ENCODE peak calls at places on chromosomes 7 and 10, in nine cellular contexts. V, K, H, B, M, N, W, I and Y are unnamed samples.

GRCh38 chr7:103003004-103003403 is 71.6 kb downstream of the FBXL13 start:
- DNase-seq in V (no peak), K (no peak), H (no peak), B (no peak), M (no peak), N (no peak), W (no peak), I (no peak), Y (no peak)

GRCh38 chr7:34846976-34847375 is 189.0 kb downstream of the NPSR1 start:
- DNase-seq in V (no peak), K (no peak), H (no peak), B (no peak), M (no peak), N (no peak), W (no peak), I (no peak), Y (no peak)

GRCh38 chr10:103276941-103277712 is at the start of gene INA:
- DNase-seq in V (peak), K (peak), H (peak), B (no peak), M (no peak), N (no peak), W (no peak), I (no peak), Y (peak)

GRCh38 chr7:91082854-91083495 is 181.3 kb upstream of the FZD1 start:
- DNase-seq in V (peak), K (no peak), H (peak), B (no peak), M (peak), N (no peak), W (no peak), I (no peak), Y (peak)

GRCh38 chr7:28349637-28350036 is 62.7 kb upstream of the CREB5 start:
- DNase-seq in V (no peak), K (no peak), H (no peak), B (no peak), M (no peak), N (no peak), W (no peak), I (no peak), Y (no peak)

GRCh38 chr10:120970595-120971529 is 119.7 kb downstream of the WDR11 start:
- DNase-seq in V (no peak), K (no peak), H (no peak), B (no peak), M (no peak), N (no peak), W (no peak), I (no peak), Y (no peak)

GRCh38 chr10:52740913-52741675 is 31.5 kb downstream of the MBL2 start:
- DNase-seq in V (peak), K (no peak), H (peak), B (peak), M (peak), N (no peak), W (no peak), I (no peak), Y (peak)

GRCh38 chr10:115001506-115002381 is 63.7 kb downstream of the TRUB1 start:
- DNase-seq in V (peak), K (no peak), H (peak), B (no peak), M (no peak), N (no peak), W (no peak), I (no peak), Y (no peak)

GRCh38 chr7:41881313-41882130 is 178.6 kb upstream of the INHBA start:
- DNase-seq in V (peak), K (no peak), H (peak), B (no peak), M (no peak), N (peak), W (no peak), I (no peak), Y (peak)

GRCh38 chr7:6166443-6166871 is 106.0 kb downstream of the CYTH3 start:
- DNase-seq in V (no peak), K (no peak), H (no peak), B (no peak), M (no peak), N (no peak), W (no peak), I (no peak), Y (no peak)

GRCh38 chr10:35563266-35563891 is 41.8 kb upstream of the GJD4 start:
- DNase-seq in V (peak), K (no peak), H (peak), B (peak), M (peak), N (no peak), W (no peak), I (no peak), Y (peak)

GRCh38 chr10:44330431-44330830 is 54.5 kb downstream of the CXCL12 start:
- DNase-seq in V (no peak), K (no peak), H (no peak), B (no peak), M (no peak), N (no peak), W (no peak), I (no peak), Y (no peak)

GRCh38 chr7:116258734-116259133 is 48.4 kb downstream of the TES start:
- DNase-seq in V (peak), K (no peak), H (peak), B (no peak), M (peak), N (no peak), W (no peak), I (no peak), Y (peak)

GRCh38 chr10:125159932-125160855 is at the start of gene CTBP2:
- DNase-seq in V (no peak), K (peak), H (no peak), B (no peak), M (peak), N (no peak), W (no peak), I (no peak), Y (peak)

GRCh38 chr7:115352375-115352774 is 430.5 kb downstream of the MDFIC start:
- DNase-seq in V (no peak), K (no peak), H (no peak), B (no peak), M (no peak), N (no peak), W (peak), I (no peak), Y (no peak)

GRCh38 chr7:37714606-37715005 is 31.0 kb downstream of the GPR141 start:
- DNase-seq in V (no peak), K (no peak), H (no peak), B (no peak), M (no peak), N (no peak), W (no peak), I (no peak), Y (peak)

GRCh38 chr10:110321869-110322620 is 17.3 kb upstream of the SMNDC1 start:
- DNase-seq in V (no peak), K (no peak), H (no peak), B (no peak), M (no peak), N (no peak), W (no peak), I (no peak), Y (no peak)

GRCh38 chr10:98916751-98917150 is 318.9 kb downstream of the HPSE2 start:
- DNase-seq in V (no peak), K (no peak), H (no peak), B (no peak), M (no peak), N (no peak), W (no peak), I (no peak), Y (no peak)

GRCh38 chr7:30976381-30976780 is 12.6 kb downstream of the GHRHR start:
- DNase-seq in V (no peak), K (no peak), H (no peak), B (no peak), M (no peak), N (no peak), W (no peak), I (no peak), Y (no peak)

GRCh38 chr7:86407291-86407690 is 236.4 kb upstream of the GRM3 start:
- DNase-seq in V (peak), K (no peak), H (no peak), B (no peak), M (no peak), N (no peak), W (no peak), I (no peak), Y (no peak)

GRCh38 chr10:69492091-69492745 is 41.0 kb downstream of the TSPAN15 start:
- DNase-seq in V (peak), K (no peak), H (no peak), B (no peak), M (no peak), N (no peak), W (no peak), I (no peak), Y (no peak)

GRCh38 chr7:140899883-140900282 is 24.8 kb downstream of the BRAF start:
- DNase-seq in V (peak), K (no peak), H (no peak), B (no peak), M (no peak), N (no peak), W (no peak), I (no peak), Y (no peak)

GRCh38 chr7:43119371-43120069 is 7.1 kb downstream of the HECW1 start:
- DNase-seq in V (no peak), K (no peak), H (no peak), B (no peak), M (no peak), N (no peak), W (peak), I (no peak), Y (no peak)

GRCh38 chr10:79416578-79417255 is 28.7 kb downstream of the ZCCHC24 start:
- DNase-seq in V (peak), K (no peak), H (no peak), B (no peak), M (no peak), N (no peak), W (no peak), I (no peak), Y (no peak)

GRCh38 chr7:44380831-44381493 is 55.6 kb upstream of the CAMK2B start:
- DNase-seq in V (no peak), K (no peak), H (no peak), B (no peak), M (no peak), N (peak), W (no peak), I (no peak), Y (no peak)

GRCh38 chr10:113485801-113486200 is 67.1 kb upstream of the HABP2 start:
- DNase-seq in V (no peak), K (no peak), H (no peak), B (no peak), M (no peak), N (no peak), W (no peak), I (no peak), Y (no peak)

GRCh38 chr7:19352271-19352670 is 207.1 kb upstream of the FERD3L start:
- DNase-seq in V (no peak), K (no peak), H (no peak), B (no peak), M (no peak), N (no peak), W (no peak), I (no peak), Y (no peak)

GRCh38 chr10:44589931-44590330 is 205.0 kb upstream of the CXCL12 start:
- DNase-seq in V (no peak), K (no peak), H (no peak), B (no peak), M (no peak), N (no peak), W (no peak), I (no peak), Y (no peak)

GRCh38 chr10:100930368-100930767 is 17.6 kb downstream of the SLF2 start:
- DNase-seq in V (no peak), K (no peak), H (no peak), B (no peak), M (no peak), N (no peak), W (no peak), I (no peak), Y (no peak)

GRCh38 chr10:122062831-122063674 is 74.1 kb downstream of the TACC2 start:
- DNase-seq in V (peak), K (no peak), H (peak), B (peak), M (peak), N (peak), W (peak), I (no peak), Y (no peak)

GRCh38 chr10:93917064-93917391 is 23.2 kb downstream of the SLC35G1 start:
- DNase-seq in V (no peak), K (no peak), H (no peak), B (no peak), M (no peak), N (no peak), W (no peak), I (no peak), Y (no peak)

GRCh38 chr10:110274072-110274627 is 30.6 kb downstream of the SMNDC1 start:
- DNase-seq in V (no peak), K (no peak), H (no peak), B (no peak), M (no peak), N (no peak), W (no peak), I (no peak), Y (peak)

GRCh38 chr10:86160890-86161585 is 205.6 kb downstream of the GRID1 start:
- DNase-seq in V (no peak), K (no peak), H (no peak), B (no peak), M (no peak), N (no peak), W (no peak), I (no peak), Y (no peak)

GRCh38 chr7:35258125-35258890 is 4.4 kb upstream of the TBX20 start:
- DNase-seq in V (no peak), K (no peak), H (no peak), B (no peak), M (no peak), N (no peak), W (no peak), I (no peak), Y (no peak)

GRCh38 chr10:25766213-25766612 is 167.8 kb upstream of the MYO3A start:
- DNase-seq in V (no peak), K (no peak), H (no peak), B (no peak), M (no peak), N (no peak), W (no peak), I (no peak), Y (no peak)

GRCh38 chr7:124692420-124692819 is 73.2 kb downstream of the GPR37 start:
- DNase-seq in V (no peak), K (no peak), H (no peak), B (no peak), M (no peak), N (no peak), W (no peak), I (no peak), Y (no peak)

GRCh38 chr7:17275749-17276671 is 22.4 kb upstream of the AHR start:
- DNase-seq in V (no peak), K (no peak), H (no peak), B (no peak), M (peak), N (no peak), W (peak), I (no peak), Y (no peak)